ENCODE peak calls at places on chromosome 22, in seven cellular contexts. C is IMR-90, X is trophoblast cell, R is mesenchymal stem cell, P is H9, J is mesendoderm, A is H1. D is an unnamed sample.

GRCh38 chr22:37266581-37267127 is 15.7 kb upstream of the CYTH4 start:
- DNase-seq in C (no peak), X (no peak), R (no peak), P (no peak), J (no peak), A (no peak), D (no peak)

GRCh38 chr22:29156507-29156906 is 49.2 kb upstream of the EMID1 start:
- DNase-seq in C (peak; percentile 5), X (no peak), R (peak; percentile 24), P (peak; percentile 72), J (peak; percentile 67), A (no peak), D (no peak)

GRCh38 chr22:37565830-37566229 is 5.5 kb downstream of the CDC42EP1 start:
- DNase-seq in C (no peak), X (no peak), R (no peak), P (no peak), J (no peak), A (no peak), D (no peak)

GRCh38 chr22:34973926-34974325 is 92.0 kb upstream of the ISX start:
- DNase-seq in C (no peak), X (no peak), R (no peak), P (no peak), J (peak; percentile 65), A (no peak), D (no peak)

GRCh38 chr22:40680819-40681183 is 1.5 kb downstream of the MCHR1 start:
- DNase-seq in C (no peak), X (no peak), R (no peak), P (no peak), J (no peak), A (no peak), D (no peak)

GRCh38 chr22:36379593-36380361 is 8.0 kb downstream of the MYH9 start:
- DNase-seq in C (peak; percentile 59), X (no peak), R (peak; percentile 58), P (no peak), J (no peak), A (no peak), D (no peak)

GRCh38 chr22:48263431-48263765 is 1500.9 kb downstream of the TBC1D22A start:
- DNase-seq in C (no peak), X (no peak), R (no peak), P (no peak), J (no peak), A (no peak), D (no peak)

GRCh38 chr22:36319595-36320497 is 66.9 kb downstream of the APOL1 start:
- DNase-seq in C (no peak), X (no peak), R (no peak), P (no peak), J (no peak), A (no peak), D (no peak)

GRCh38 chr22:46501701-46502100 is 35.7 kb downstream of the CELSR1 start:
- DNase-seq in C (peak; percentile 76), X (peak; percentile 52), R (peak; percentile 5), P (no peak), J (no peak), A (no peak), D (no peak)

GRCh38 chr22:43970037-43970747 is 14.9 kb downstream of the SAMM50 start:
- DNase-seq in C (no peak), X (no peak), R (no peak), P (no peak), J (no peak), A (no peak), D (no peak)

GRCh38 chr22:43541462-43542407 is 129.9 kb downstream of the MPPED1 start:
- DNase-seq in C (no peak), X (no peak), R (no peak), P (peak; percentile 12), J (peak; percentile 30), A (no peak), D (no peak)

GRCh38 chr22:46881373-46882118 is 119.1 kb downstream of the TBC1D22A start:
- DNase-seq in C (peak; percentile 73), X (no peak), R (peak; percentile 6), P (no peak), J (no peak), A (no peak), D (no peak)

GRCh38 chr22:36144886-36145541 is 15.5 kb downstream of the APOL3 start:
- DNase-seq in C (peak; percentile 69), X (peak; percentile 77), R (peak; percentile 81), P (peak; percentile 86), J (peak; percentile 90), A (peak; percentile 53), D (peak; percentile 42)

GRCh38 chr22:33697640-33698039 is 222.6 kb downstream of the LARGE1 start:
- DNase-seq in C (peak; percentile 59), X (no peak), R (peak; percentile 43), P (no peak), J (no peak), A (no peak), D (no peak)

GRCh38 chr22:36776722-36777121 is 803 bp upstream of the IFT27 start:
- DNase-seq in C (no peak), X (no peak), R (no peak), P (no peak), J (no peak), A (no peak), D (no peak)

GRCh38 chr22:46078241-46079092 is 71.9 kb upstream of the PPARA start:
- DNase-seq in C (no peak), X (no peak), R (no peak), P (no peak), J (no peak), A (no peak), D (no peak)

GRCh38 chr22:24088796-24089195 is 77.7 kb downstream of the CABIN1 start:
- DNase-seq in C (peak; percentile 55), X (no peak), R (peak; percentile 13), P (no peak), J (peak; percentile 27), A (no peak), D (no peak)

GRCh38 chr22:29152381-29153138 is 53.1 kb upstream of the EMID1 start:
- DNase-seq in C (no peak), X (no peak), R (peak; percentile 11), P (peak; percentile 52), J (peak; percentile 67), A (no peak), D (no peak)

GRCh38 chr22:41512421-41513194 is 31.7 kb downstream of the POLR3H start:
- DNase-seq in C (peak; percentile 70), X (no peak), R (peak; percentile 72), P (peak; percentile 93), J (peak; percentile 95), A (no peak), D (peak; percentile 57)

GRCh38 chr22:27879923-27880322 is 39.1 kb downstream of the PITPNB start:
- DNase-seq in C (peak; percentile 54), X (peak; percentile 58), R (peak; percentile 69), P (no peak), J (peak; percentile 78), A (no peak), D (no peak)
- H3K4me1 ChIP-seq in C (peaks cover 30% of the 10 kb centered on the region), X (peaks cover 8% of the 10 kb centered on the region), R (peaks cover 1% of the 10 kb centered on the region), P (peaks cover 3% of the 10 kb centered on the region), J (peaks cover 2% of the 10 kb centered on the region), A (peaks cover 8% of the 10 kb centered on the region), D (peaks cover 11% of the 10 kb centered on the region)

GRCh38 chr22:22770280-22770871 is 117.2 kb upstream of the IGLL5 start:
- DNase-seq in C (no peak), X (peak; percentile 82), R (peak; percentile 7), P (peak; percentile 78), J (peak; percentile 59), A (no peak), D (peak; percentile 39)
- H2AK5ac ChIP-seq in C (no peak overlapping the region), X (no peak overlapping the region), R (no peak overlapping the region), P (no peak overlapping the region), J (no peak overlapping the region), A (no peak overlapping the region), D (no peak overlapping the region)

GRCh38 chr22:17373839-17374238 is 4.6 kb downstream of the CECR2 start:
- DNase-seq in C (no peak), X (no peak), R (no peak), P (no peak), J (no peak), A (no peak), D (no peak)

GRCh38 chr22:17380711-17381087 is 11.4 kb downstream of the CECR2 start:
- DNase-seq in C (no peak), X (no peak), R (no peak), P (no peak), J (no peak), A (no peak), D (peak; percentile 51)

GRCh38 chr22:17379939-17380710 is 10.9 kb downstream of the CECR2 start:
- DNase-seq in C (no peak), X (no peak), R (no peak), P (no peak), J (peak; percentile 79), A (no peak), D (no peak)

GRCh38 chr22:17375914-17376614 is 6.8 kb downstream of the CECR2 start:
- DNase-seq in C (no peak), X (no peak), R (no peak), P (no peak), J (no peak), A (no peak), D (no peak)

DNA sequence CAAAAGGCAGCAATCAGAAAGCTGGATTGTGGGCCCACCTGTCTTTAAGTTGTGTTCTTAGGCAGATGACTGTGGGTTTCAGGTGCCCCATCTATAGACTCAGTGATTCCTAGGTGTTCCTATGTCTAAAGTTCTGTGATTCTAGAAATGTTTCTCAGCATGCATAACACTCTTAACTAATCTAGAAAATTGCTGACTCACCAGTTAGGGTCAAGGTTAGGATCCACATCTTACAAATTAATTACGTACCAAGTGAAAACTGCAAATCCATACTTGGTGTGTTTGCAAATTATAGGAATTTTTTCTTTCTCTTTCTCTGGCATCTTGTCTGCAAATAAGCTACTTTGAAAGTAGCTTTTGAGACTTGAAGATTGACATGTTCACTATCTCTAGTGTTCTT is 7.7 kb downstream of the CECR2 start:
- DNase-seq in C (no peak), X (no peak), R (no peak), P (no peak), J (no peak), A (no peak), D (no peak)
- H3K4me1 ChIP-seq in C (no peaks in the 10 kb centered on the region), X (peaks cover 12% of the 10 kb centered on the region), R (no peaks in the 10 kb centered on the region), P (peaks cover 29% of the 10 kb centered on the region), J (peaks cover 36% of the 10 kb centered on the region), A (peaks cover 45% of the 10 kb centered on the region), D (peaks cover 32% of the 10 kb centered on the region)

DNA sequence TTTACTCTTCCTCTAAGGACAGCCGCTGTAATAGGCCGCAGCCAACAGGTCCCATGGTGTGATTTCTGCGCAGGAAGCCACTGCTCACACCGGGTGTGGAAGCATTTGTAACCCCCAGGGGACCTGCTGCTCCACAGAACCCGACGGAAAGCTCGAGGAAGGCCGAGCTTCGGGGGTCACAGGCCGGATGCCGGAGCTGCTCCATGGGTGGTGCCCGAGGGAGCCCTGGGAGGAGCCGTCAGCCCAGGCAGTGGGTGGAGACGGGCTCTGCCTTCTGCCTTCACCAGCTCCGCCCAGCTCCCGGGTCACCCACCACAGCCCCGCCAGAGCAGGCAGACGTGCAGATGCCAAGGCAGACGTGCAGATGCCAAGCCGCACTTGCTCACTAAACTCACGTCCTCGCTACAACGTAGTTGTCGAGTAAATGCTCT is 63.5 kb downstream of the BRD1 start:
- DNase-seq in C (no peak), X (no peak), R (no peak), P (peak; percentile 45), J (no peak), A (no peak), D (no peak)
- H2AK5ac ChIP-seq in C (no peak overlapping the region), X (no peak overlapping the region), R (no peak overlapping the region), P (no peak overlapping the region), J (no peak overlapping the region), A (no peak overlapping the region), D (peak overlapping the region; percentile 56)

GRCh38 chr22:17627961-17628303 is 617 bp downstream of the ATP6V1E1 start:
- DNase-seq in C (no peak), X (peak; percentile 66), R (peak; percentile 11), P (no peak), J (peak; percentile 6), A (no peak), D (no peak)
- H3K4me1 ChIP-seq in C (no peaks in the 10 kb centered on the region), X (no peaks in the 10 kb centered on the region), R (peaks cover 10% of the 10 kb centered on the region), P (no peaks in the 10 kb centered on the region), J (no peaks in the 10 kb centered on the region), A (no peaks in the 10 kb centered on the region), D (peaks cover 2% of the 10 kb centered on the region)